ENCODE peak calls at places on chromosomes 11 and 22, in seven cellular contexts. X is stimulated activated CD4-positive, alpha-beta T cell treated with anti-CD3 and anti-CD28 coated beads, Interleukin-1b, Interleukin-23, amount 100 ng/mL, for 1 hour; J is NCI-H446 treated with DMSO at 0.1 percent for 48 hours; Y is Peyer's patch; E is aorta; U is activated CD4-positive, CD25-positive, alpha-beta regulatory T cell treated with anti-CD3 and anti-CD28 coated beads, Interleukin-2, amount 50 U/mL, for 72 hours; V is stimulated activated CD8-positive, alpha-beta memory T cell treated with anti-CD3 and anti-CD28 coated beads, Interleukin-12 subunit alpha, Interleukin-12 subunit beta, amount 100 ng/mL, for 4 hours. D is an unnamed sample.

GRCh38 chr11:8512547-8512946 is 81.5 kb downstream of the STK33 start:
- DNase-seq in X (no peak), J (no peak), Y (no peak), E (no peak), U (no peak), V (no peak), D (no peak)

GRCh38 chr11:22829231-22830081 is at the start of gene SVIP:
- DNase-seq in X (peak), J (peak), Y (peak), E (peak), U (peak), V (peak), D (peak)

GRCh38 chr11:111635706-111636045 is 33.4 kb downstream of the SIK2 start:
- DNase-seq in X (no peak), J (peak), Y (no peak), E (no peak), U (no peak), V (no peak), D (no peak)

GRCh38 chr11:2221591-2221990 is 48.8 kb downstream of the ASCL2 start:
- DNase-seq in X (no peak), J (no peak), Y (no peak), E (no peak), U (no peak), V (no peak), D (no peak)

GRCh38 chr11:114058026-114058706 is 1.3 kb upstream of the ZBTB16 start:
- DNase-seq in X (no peak), J (no peak), Y (no peak), E (peak), U (no peak), V (no peak), D (no peak)

GRCh38 chr11:107102692-107103463 is 84.6 kb upstream of the GUCY1A2 start:
- DNase-seq in X (no peak), J (no peak), Y (no peak), E (no peak), U (no peak), V (no peak), D (no peak)

GRCh38 chr22:44707752-44708151 is 5.7 kb downstream of the PRR5 start:
- DNase-seq in X (no peak), J (no peak), Y (no peak), E (no peak), U (no peak), V (no peak), D (no peak)

GRCh38 chr11:112871909-112872511 is 89.2 kb upstream of the NCAM1 start:
- DNase-seq in X (no peak), J (peak), Y (no peak), E (no peak), U (no peak), V (no peak), D (no peak)

GRCh38 chr11:78574386-78575381 is at the start of gene NARS2:
- DNase-seq in X (peak), J (peak), Y (peak), E (peak), U (peak), V (peak), D (peak)

GRCh38 chr11:77400306-77400705 is 73.6 kb downstream of the PAK1 start:
- DNase-seq in X (no peak), J (peak), Y (no peak), E (no peak), U (no peak), V (no peak), D (no peak)

GRCh38 chr11:35377262-35377661 is 42.1 kb downstream of the SLC1A2 start:
- DNase-seq in X (no peak), J (peak), Y (no peak), E (no peak), U (no peak), V (no peak), D (no peak)

GRCh38 chr22:24303007-24303406 is 32.4 kb downstream of the SPECC1L start:
- DNase-seq in X (no peak), J (no peak), Y (no peak), E (no peak), U (no peak), V (no peak), D (no peak)

GRCh38 chr11:107050126-107050525 is 31.9 kb upstream of the GUCY1A2 start:
- DNase-seq in X (no peak), J (no peak), Y (no peak), E (no peak), U (no peak), V (no peak), D (no peak)

GRCh38 chr11:35163209-35163608 is 24.2 kb downstream of the CD44 start:
- DNase-seq in X (no peak), J (peak), Y (no peak), E (no peak), U (no peak), V (no peak), D (no peak)

GRCh38 chr11:88320149-88320559 is 17.4 kb downstream of the CTSC start:
- DNase-seq in X (no peak), J (no peak), Y (no peak), E (no peak), U (no peak), V (no peak), D (no peak)

GRCh38 chr11:37946155-37946766 is 1348.2 kb upstream of the RAG2 start:
- DNase-seq in X (no peak), J (peak), Y (no peak), E (no peak), U (no peak), V (no peak), D (no peak)

GRCh38 chr11:111691731-111692130 is 74.5 kb downstream of the PPP2R1B start:
- DNase-seq in X (no peak), J (no peak), Y (no peak), E (no peak), U (no peak), V (no peak), D (no peak)

GRCh38 chr11:97345031-97345430 is 955.2 kb downstream of the JRKL start:
- DNase-seq in X (no peak), J (no peak), Y (no peak), E (no peak), U (no peak), V (no peak), D (no peak)

GRCh38 chr11:61122761-61123160 is 20.5 kb downstream of the CD5 start:
- DNase-seq in X (no peak), J (no peak), Y (no peak), E (peak), U (no peak), V (no peak), D (no peak)

GRCh38 chr22:25875461-25875860 is 133.5 kb downstream of the MYO18B start:
- DNase-seq in X (no peak), J (no peak), Y (no peak), E (no peak), U (no peak), V (no peak), D (no peak)

GRCh38 chr11:64725601-64726139 is 2.7 kb upstream of the NRXN2 start:
- DNase-seq in X (no peak), J (no peak), Y (no peak), E (peak), U (no peak), V (no peak), D (no peak)

GRCh38 chr11:68380786-68381622 is 68.6 kb downstream of the LRP5 start:
- DNase-seq in X (no peak), J (no peak), Y (peak), E (no peak), U (no peak), V (no peak), D (no peak)

GRCh38 chr11:45859661-45860140 is 12.4 kb downstream of the CRY2 start:
- DNase-seq in X (no peak), J (peak), Y (peak), E (peak), U (no peak), V (no peak), D (no peak)

GRCh38 chr11:118744001-118744400 is 47.0 kb downstream of the DDX6 start:
- DNase-seq in X (no peak), J (peak), Y (no peak), E (no peak), U (no peak), V (no peak), D (no peak)

GRCh38 chr11:976431-977160 is 50.9 kb downstream of the AP2A2 start:
- DNase-seq in X (no peak), J (no peak), Y (no peak), E (no peak), U (no peak), V (no peak), D (no peak)

GRCh38 chr11:120499088-120499487 is 12.5 kb upstream of the GRIK4 start:
- DNase-seq in X (no peak), J (no peak), Y (no peak), E (no peak), U (no peak), V (no peak), D (no peak)

GRCh38 chr11:6237903-6238302 is 986 bp upstream of the CNGA4 start:
- DNase-seq in X (no peak), J (no peak), Y (no peak), E (no peak), U (no peak), V (no peak), D (no peak)

GRCh38 chr11:29816359-29816758 is 200.5 kb downstream of the KCNA4 start:
- DNase-seq in X (no peak), J (no peak), Y (no peak), E (no peak), U (no peak), V (no peak), D (no peak)

GRCh38 chr11:131025020-131025419 is 108.7 kb upstream of the SNX19 start:
- DNase-seq in X (no peak), J (no peak), Y (no peak), E (no peak), U (no peak), V (no peak), D (no peak)

GRCh38 chr11:120236169-120237107 is 3.5 kb upstream of the POU2F3 start:
- DNase-seq in X (no peak), J (no peak), Y (no peak), E (no peak), U (no peak), V (no peak), D (no peak)

GRCh38 chr11:24357620-24358386 is 139.1 kb upstream of the LUZP2 start:
- DNase-seq in X (no peak), J (no peak), Y (no peak), E (no peak), U (no peak), V (no peak), D (no peak)

GRCh38 chr11:45651841-45652745 is 13.3 kb downstream of the CHST1 start:
- DNase-seq in X (no peak), J (no peak), Y (no peak), E (peak), U (no peak), V (no peak), D (no peak)

GRCh38 chr11:12556788-12557384 is 117.3 kb upstream of the TEAD1 start:
- DNase-seq in X (no peak), J (peak), Y (no peak), E (peak), U (no peak), V (no peak), D (no peak)

GRCh38 chr11:75105462-75105925 is 8.8 kb upstream of the OR2AT4 start:
- DNase-seq in X (no peak), J (no peak), Y (no peak), E (no peak), U (no peak), V (no peak), D (no peak)

GRCh38 chr11:69280994-69281393 is 13.0 kb upstream of the MYEOV start:
- DNase-seq in X (no peak), J (no peak), Y (no peak), E (no peak), U (no peak), V (no peak), D (no peak)